ENCODE peak calls at places on chromosomes 12 and 14, in four cellular contexts. O is fibroblast of pulmonary artery, S is mammary epithelial cell, R is Peyer's patch. I is an unnamed sample.

GRCh38 chr12:94080684-94081009 is 67.7 kb upstream of the PLXNC1 start:
- DNase-seq in S (no peak), O (no peak), R (no peak), I (no peak)

GRCh38 chr12:56831936-56832335 is 68.8 kb downstream of the HSD17B6 start:
- DNase-seq in S (no peak), R (no peak), O (no peak), I (no peak)

GRCh38 chr14:81743605-81744004 is 210.0 kb upstream of the SEL1L start:
- DNase-seq in R (no peak), O (no peak), S (no peak), I (no peak)

GRCh38 chr12:46373303-46374182 is 970 bp upstream of the SLC38A2 start:
- DNase-seq in R (peak; percentile 77), O (peak; percentile 65), S (peak; percentile 58), I (peak; percentile 52)

GRCh38 chr14:95597784-95598204 is 62.9 kb downstream of the GLRX5 start:
- DNase-seq in S (peak; percentile 21), R (no peak), O (peak; percentile 5), I (peak; percentile 18)

GRCh38 chr12:25887367-25887766 is 71.1 kb upstream of the RASSF8 start:
- DNase-seq in R (no peak), S (no peak), O (no peak), I (no peak)

GRCh38 chr14:99883866-99884650 is 90.8 kb downstream of the EML1 start:
- DNase-seq in R (no peak), S (no peak), O (no peak), I (no peak)

GRCh38 chr12:22531205-22531604 is 13.1 kb downstream of the C2CD5 start:
- DNase-seq in R (no peak), O (no peak), S (no peak), I (no peak)

GRCh38 chr12:64120568-64120967 is 101.5 kb downstream of the KICS2 start:
- DNase-seq in O (no peak), S (peak; percentile 74), R (no peak), I (peak; percentile 85)

GRCh38 chr14:86430807-86431206 is 900.9 kb downstream of the FLRT2 start:
- DNase-seq in S (no peak), O (no peak), R (no peak), I (no peak)

GRCh38 chr14:67541448-67542387 is 8.6 kb downstream of the PLEKHH1 start:
- DNase-seq in R (peak; percentile 88), S (no peak), O (no peak), I (no peak)

GRCh38 chr12:69540606-69541386 is 44.5 kb upstream of the CCT2 start:
- DNase-seq in S (no peak), O (peak; percentile 47), R (no peak), I (no peak)
- TF ChIP-seq CTCF in S (no peak), O (no peak), R (no peak), I (no peak)

DNA sequence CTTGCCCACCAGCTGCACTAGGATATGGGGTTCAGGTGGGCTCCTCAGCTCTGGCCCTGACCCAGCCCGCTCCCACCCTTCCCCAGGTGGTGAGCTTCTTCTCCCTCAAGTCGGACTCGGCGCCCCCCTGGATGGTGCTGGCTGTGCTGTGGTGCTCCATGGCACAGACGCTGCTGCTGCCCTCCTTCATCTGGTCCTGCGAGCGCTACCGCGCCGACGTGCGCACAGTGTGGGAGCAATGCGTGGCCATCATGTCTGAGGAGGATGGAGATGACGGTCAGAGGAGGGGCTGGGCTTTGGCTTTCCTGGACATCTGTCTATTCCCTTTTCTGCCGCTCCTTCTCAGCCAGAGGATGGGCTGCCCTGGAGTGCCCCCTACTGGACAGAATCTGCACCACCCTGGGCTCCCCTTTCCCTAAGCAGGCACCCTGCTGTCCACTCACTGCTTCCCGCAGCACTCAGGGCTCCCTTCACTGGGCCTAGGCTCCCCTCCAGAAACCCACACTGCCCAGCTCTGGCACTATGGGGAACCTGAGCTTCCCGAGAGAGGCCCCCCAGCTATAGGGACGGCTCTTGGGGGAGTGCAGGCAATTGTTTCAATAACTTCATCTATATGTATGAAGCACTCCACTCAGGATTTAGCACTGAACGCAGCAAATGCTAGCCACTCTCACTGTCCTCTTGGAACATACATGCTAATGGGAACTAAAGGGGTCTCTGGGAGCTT is 2.6 kb upstream of the P3H3 start:
- DNase-seq in S (peak; percentile 71), R (peak; percentile 93), O (peak; percentile 88), I (peak; percentile 81)
- H3K4me3 ChIP-seq in S (peak overlapping the region; percentile 30), R (no peak overlapping the region), O (peak overlapping the region; percentile 31), I (no peak overlapping the region)

GRCh38 chr12:716506-716905 is 35.9 kb upstream of the WNK1 start:
- DNase-seq in S (no peak), R (no peak), O (peak; percentile 50), I (no peak)

GRCh38 chr12:713281-713875 is 39.0 kb upstream of the WNK1 start:
- DNase-seq in R (no peak), S (no peak), O (no peak), I (no peak)

GRCh38 chr12:709631-710030 is 42.7 kb upstream of the WNK1 start:
- DNase-seq in R (no peak), O (no peak), S (no peak), I (no peak)

GRCh38 chr12:712172-712863 is 40.1 kb upstream of the WNK1 start:
- DNase-seq in R (no peak), O (no peak), S (peak; percentile 24), I (peak; percentile 68)
- TF ChIP-seq CTCF in R (no peak), O (no peak), S (no peak), I (no peak)

GRCh38 chr14:35688427-35688826 is 120.7 kb downstream of the RALGAPA1 start:
- DNase-seq in S (no peak), O (no peak), R (no peak), I (no peak)

GRCh38 chr14:35687335-35687939 is 121.7 kb downstream of the RALGAPA1 start:
- DNase-seq in S (peak; percentile 25), R (peak; percentile 56), O (peak; percentile 78), I (peak; percentile 66)

GRCh38 chr14:35689000-35689460 is 120.1 kb downstream of the RALGAPA1 start:
- DNase-seq in R (no peak), O (no peak), S (no peak), I (no peak)
- H3K4me3 ChIP-seq in R (no peak overlapping the region), O (no peak overlapping the region), S (no peak overlapping the region), I (no peak overlapping the region)

GRCh38 chr12:24839268-24839791 is 109.6 kb downstream of the BCAT1 start:
- DNase-seq in O (no peak), S (no peak), R (no peak), I (no peak)
- TF ChIP-seq CTCF in O (no peak), S (no peak), R (no peak), I (no peak)

GRCh38 chr12:31897791-31898503 is 61.3 kb upstream of the RESF1 start:
- DNase-seq in O (peak; percentile 53), R (peak; percentile 55), S (peak; percentile 12), I (peak; percentile 15)

GRCh38 chr12:31900271-31900670 is 58.9 kb upstream of the RESF1 start:
- DNase-seq in R (no peak), O (no peak), S (peak; percentile 54), I (no peak)

GRCh38 chr12:31899136-31899535 is 60.1 kb upstream of the RESF1 start:
- DNase-seq in R (no peak), O (no peak), S (no peak), I (no peak)

GRCh38 chr12:31896514-31897039 is 62.6 kb upstream of the RESF1 start:
- DNase-seq in R (peak; percentile 92), S (peak; percentile 49), O (peak; percentile 96), I (peak; percentile 38)

DNA sequence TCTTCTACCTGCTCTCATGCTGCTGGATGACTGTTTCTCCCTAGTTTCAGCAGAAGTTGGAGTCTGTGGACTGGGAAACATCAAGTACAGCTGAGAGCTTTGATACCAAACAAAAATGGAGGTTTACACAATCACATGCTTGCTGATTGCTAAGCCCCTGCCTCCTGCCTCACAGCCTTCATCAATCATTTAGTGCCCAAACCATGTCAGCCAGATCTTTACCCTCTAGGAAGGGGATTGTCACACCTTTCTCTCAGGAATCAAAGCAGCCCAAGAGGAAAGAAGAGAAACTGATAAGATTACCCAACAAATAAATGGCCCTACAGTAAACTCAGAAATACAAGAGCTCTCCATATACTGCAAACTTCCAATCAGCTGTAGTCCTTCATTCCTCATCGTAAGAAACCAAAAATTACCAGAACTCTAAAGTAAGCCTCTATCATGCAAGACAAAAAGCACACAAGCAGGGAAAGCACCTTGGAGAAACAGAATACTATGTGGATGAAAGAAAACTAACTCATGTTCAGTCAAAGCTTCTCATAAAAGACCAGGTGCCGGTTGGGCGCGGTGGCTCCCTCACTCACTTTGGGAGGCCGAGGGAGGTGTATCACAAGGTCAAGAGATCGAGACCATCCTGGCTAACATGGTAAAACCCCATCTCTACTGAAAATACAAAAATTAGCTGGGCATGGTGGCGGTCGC is 63.6 kb upstream of the RESF1 start:
- DNase-seq in S (no peak), O (no peak), R (no peak), I (no peak)
- H3K4me3 ChIP-seq in S (no peak overlapping the region), O (no peak overlapping the region), R (no peak overlapping the region), I (no peak overlapping the region)

DNA sequence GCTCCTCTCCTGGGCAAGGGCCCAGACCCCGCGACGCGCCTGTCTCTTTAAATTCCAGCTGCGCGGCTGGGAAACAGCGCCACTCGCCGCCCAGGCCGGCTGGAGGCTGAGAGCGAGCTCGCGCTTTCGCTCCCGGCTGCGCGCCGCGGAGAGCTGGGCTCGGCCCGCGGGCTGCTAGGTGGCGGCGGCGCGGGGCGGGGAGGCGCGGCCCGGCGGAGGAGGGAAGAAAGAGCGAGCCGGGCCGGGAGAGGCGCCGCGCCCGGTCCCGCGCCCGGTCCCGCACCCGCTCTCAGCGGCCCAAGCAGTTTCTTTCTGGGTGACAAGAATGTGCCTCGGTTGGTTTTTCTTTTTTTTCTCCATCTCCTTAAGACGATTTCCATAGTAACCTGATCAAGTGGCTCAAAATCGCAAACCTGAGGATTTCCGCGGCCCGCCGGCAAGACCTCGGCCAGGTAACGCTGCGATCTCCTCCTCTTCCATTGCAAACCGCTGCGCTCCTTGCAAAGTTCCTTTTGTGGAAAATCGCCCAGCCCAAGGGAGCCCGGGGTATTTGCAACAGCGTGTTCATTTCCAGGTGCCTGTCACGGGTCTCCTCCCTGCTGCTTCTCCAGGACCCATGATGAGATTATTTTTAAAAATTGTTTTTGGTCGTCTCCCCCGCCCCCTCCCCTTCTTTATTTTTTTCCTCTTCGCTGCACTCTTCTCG is 259.5 kb upstream of the E2F7 start:
- DNase-seq in R (peak; percentile 57), S (peak; percentile 71), O (peak; percentile 67), I (peak; percentile 83)
- TF ChIP-seq CTCF in R (no peak), S (peak; percentile 40), O (peak; percentile 44), I (peak; percentile 48)

DNA sequence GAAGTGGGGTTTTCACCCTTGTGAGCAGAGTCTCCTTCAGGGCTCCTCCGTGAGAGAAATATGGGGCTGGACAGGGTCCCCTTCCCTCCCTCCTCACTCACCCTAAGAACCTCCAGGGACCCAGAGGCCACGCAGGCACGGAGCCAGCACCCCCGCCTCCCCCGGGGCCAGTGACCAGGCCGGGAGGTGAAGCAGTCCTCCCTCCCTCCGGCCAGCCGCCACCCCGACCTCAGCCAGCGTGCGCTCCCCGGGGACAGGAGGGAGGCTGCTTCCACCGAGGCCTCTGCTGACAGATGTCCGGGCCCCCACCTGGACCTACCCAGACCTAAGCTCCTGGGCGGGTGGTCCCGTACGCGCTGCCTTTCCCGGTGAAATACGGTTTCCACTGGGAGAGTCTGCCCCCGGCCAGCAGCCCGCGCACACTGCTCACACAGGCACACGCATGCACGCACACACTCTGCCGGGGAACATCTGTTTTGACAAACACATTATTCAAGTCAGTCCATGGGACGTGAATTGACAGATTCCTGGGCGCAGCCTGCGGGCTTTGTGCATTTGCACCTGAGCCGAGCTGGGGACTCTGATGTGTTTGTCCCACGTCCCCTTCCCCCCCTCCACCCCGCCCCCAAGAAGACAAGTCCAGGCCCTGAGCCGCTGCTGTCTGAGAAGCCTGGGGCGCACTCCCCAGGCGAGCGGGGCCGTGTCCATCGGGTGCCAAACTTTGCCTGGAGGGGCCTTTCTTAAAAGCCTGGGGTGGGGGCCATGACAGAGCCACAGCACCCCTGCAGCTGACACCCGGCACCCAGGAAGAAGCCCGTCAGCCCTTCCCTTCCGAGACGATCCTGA is 726 bp downstream of the RIMBP2 start:
- DNase-seq in O (no peak), S (no peak), R (peak; percentile 32), I (no peak)
- H3K4me3 ChIP-seq in O (no peak overlapping the region), S (no peak overlapping the region), R (peak overlapping the region; percentile 45), I (peak overlapping the region; percentile 39)

GRCh38 chr14:102580552-102581110 is 11.8 kb upstream of the RCOR1 start:
- DNase-seq in O (no peak), R (no peak), S (no peak), I (peak; percentile 41)
- TF ChIP-seq CTCF in O (no peak), R (no peak), S (no peak), I (no peak)